ENCODE peak calls at places on chromosome 19, in four cellular contexts. One of them, this sample, is unnamed.

GRCh38 chr19:12331211-12331941 is 2.1 kb downstream of the ZNF563 start:
- DNase-seq in testis: peak
- DNase-seq in A549: no peak
- DNase-seq in IMR-90: no peak
- DNase-seq in this sample: no peak

GRCh38 chr19:12985049-12985776 is 10.1 kb upstream of the NFIX start:
- DNase-seq in testis: peak
- DNase-seq in A549: no peak
- DNase-seq in IMR-90: peak
- DNase-seq in this sample: peak

GRCh38 chr19:43522929-43523328 is 4.1 kb downstream of the ETHE1 start:
- DNase-seq in testis: no peak
- DNase-seq in A549: no peak
- DNase-seq in IMR-90: no peak
- DNase-seq in this sample: no peak

GRCh38 chr19:11693505-11694499 is 44.9 kb downstream of the ZNF823 start:
- DNase-seq in testis: no peak
- DNase-seq in A549: no peak
- DNase-seq in IMR-90: peak
- DNase-seq in this sample: peak

GRCh38 chr19:27741236-27741635 is 1471.7 kb downstream of the UQCRFS1 start:
- DNase-seq in testis: no peak
- DNase-seq in A549: no peak
- DNase-seq in IMR-90: no peak
- DNase-seq in this sample: no peak

GRCh38 chr19:49014123-49014869 is 2.6 kb downstream of the LHB start:
- DNase-seq in testis: no peak
- DNase-seq in A549: no peak
- DNase-seq in IMR-90: peak
- DNase-seq in this sample: no peak

GRCh38 chr19:12065100-12065538 is 588 bp downstream of the ZNF844 start:
- DNase-seq in testis: peak
- DNase-seq in A549: no peak
- DNase-seq in IMR-90: peak
- DNase-seq in this sample: peak

GRCh38 chr19:4974855-4975469 is 6.0 kb downstream of the KDM4B start:
- DNase-seq in testis: no peak
- DNase-seq in A549: no peak
- DNase-seq in IMR-90: no peak
- DNase-seq in this sample: no peak

GRCh38 chr19:5718032-5718578 is 1.8 kb downstream of the LONP1 start:
- DNase-seq in testis: no peak
- DNase-seq in A549: no peak
- DNase-seq in IMR-90: peak
- DNase-seq in this sample: peak

GRCh38 chr19:6446452-6446851 is 12.9 kb upstream of the SLC25A41 start:
- DNase-seq in testis: no peak
- DNase-seq in A549: no peak
- DNase-seq in IMR-90: no peak
- DNase-seq in this sample: no peak

DNA sequence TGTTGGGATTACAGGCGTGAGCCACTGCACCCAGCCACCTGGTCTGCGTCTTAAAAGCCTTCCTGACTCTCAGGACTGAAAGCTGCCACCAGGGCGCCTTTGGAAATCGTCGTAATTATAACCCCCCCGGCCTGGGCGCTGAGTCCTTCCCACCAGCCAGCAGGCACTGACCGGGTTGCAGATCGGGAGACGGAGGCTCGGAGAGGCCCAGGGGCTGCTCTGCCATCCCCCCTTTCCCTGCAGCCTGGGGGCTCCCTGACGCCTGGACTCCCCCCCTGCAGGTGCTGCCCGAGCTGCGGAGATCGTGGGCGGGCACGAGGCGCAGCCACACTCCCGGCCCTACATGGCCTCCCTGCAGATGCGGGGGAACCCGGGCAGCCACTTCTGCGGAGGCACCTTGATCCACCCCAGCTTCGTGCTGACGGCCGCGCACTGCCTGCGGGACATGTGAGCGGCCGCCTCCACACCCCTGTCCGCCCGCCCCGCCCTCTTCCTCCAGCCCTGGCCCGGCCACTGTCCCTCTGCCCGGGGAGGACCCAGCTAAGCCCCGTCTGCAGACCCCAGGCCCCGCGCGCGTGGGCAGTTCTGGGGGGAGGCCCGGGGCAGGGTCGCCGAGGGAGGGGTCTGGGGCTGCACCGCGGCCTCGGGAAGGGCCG is 2.5 kb downstream of the PRTN3 start:
- DNase-seq in testis: no peak
- DNase-seq in A549: no peak
- DNase-seq in IMR-90: no peak
- DNase-seq in this sample: no peak
- H3K4me3 ChIP-seq in testis: no peak
- H3K4me3 ChIP-seq in A549: peak
- H3K4me3 ChIP-seq in IMR-90: no peak
- H3K4me3 ChIP-seq in this sample: no peak

DNA sequence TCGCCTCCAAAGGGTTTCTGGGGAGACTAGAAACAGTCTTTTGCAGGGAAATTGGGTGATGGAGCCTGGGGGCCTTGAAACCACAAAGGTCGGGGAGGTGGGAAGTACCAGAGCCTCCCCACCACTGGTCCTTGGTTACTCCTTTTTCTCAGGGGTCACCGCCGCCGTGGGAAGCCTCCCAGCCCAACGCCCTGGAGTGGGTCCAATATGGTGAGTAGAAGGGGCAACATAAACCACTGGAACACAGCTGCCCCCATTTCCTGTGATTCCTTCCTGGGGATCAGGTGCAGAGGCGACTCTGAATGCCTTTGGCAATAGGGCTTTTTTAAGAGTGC is 5.8 kb downstream of the PGLYRP1 start:
- DNase-seq in testis: no peak
- DNase-seq in A549: no peak
- DNase-seq in IMR-90: no peak
- DNase-seq in this sample: no peak
- TF ChIP-seq CTCF in testis: peak
- TF ChIP-seq CTCF in A549: no peak
- TF ChIP-seq CTCF in IMR-90: no peak
- TF ChIP-seq CTCF in this sample: no peak

GRCh38 chr19:38507551-38508127 is 74.1 kb downstream of the RYR1 start:
- DNase-seq in testis: no peak
- DNase-seq in A549: no peak
- DNase-seq in IMR-90: no peak
- DNase-seq in this sample: no peak
- H3K4me3 ChIP-seq in testis: no peak
- H3K4me3 ChIP-seq in A549: peak
- H3K4me3 ChIP-seq in IMR-90: no peak
- H3K4me3 ChIP-seq in this sample: no peak

DNA sequence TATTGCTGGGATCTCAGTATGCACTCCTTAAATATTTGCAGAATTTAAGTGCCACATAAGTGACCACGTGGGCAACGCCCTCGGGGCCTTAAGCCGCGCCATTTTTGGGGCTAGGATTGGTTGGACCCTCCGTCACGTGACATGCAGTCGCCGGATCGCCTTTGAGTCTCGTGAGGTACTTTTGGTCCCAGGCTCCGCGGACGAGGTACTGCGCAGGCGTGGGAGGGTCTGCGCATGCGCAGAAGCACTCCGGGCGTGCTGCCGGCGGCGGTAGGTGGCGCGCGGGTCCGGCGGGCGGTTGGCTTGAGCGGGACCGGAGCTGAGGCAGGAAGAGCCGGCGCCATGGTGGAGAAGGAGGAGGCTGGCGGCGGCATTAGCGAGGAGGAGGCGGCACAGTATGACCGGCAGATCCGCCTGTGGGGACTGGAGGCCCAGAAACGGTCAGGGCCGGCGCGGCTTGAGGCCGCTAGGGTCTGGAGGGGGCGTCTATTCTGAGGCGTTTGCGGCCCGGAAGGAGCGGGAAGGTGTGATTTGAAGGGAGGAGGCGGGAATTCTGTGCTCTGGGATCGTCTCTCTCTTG is at the start of gene SAE1:
- DNase-seq in testis: peak
- DNase-seq in A549: peak
- DNase-seq in IMR-90: peak
- DNase-seq in this sample: peak
- TF ChIP-seq CTCF in testis: peak
- TF ChIP-seq CTCF in A549: peak
- TF ChIP-seq CTCF in IMR-90: peak
- TF ChIP-seq CTCF in this sample: peak

GRCh38 chr19:10566658-10567410 is 1.0 kb upstream of the KRI1 start:
- DNase-seq in testis: no peak
- DNase-seq in A549: no peak
- DNase-seq in IMR-90: no peak
- DNase-seq in this sample: no peak
- H3K4me3 ChIP-seq in testis: no peak
- H3K4me3 ChIP-seq in A549: peak
- H3K4me3 ChIP-seq in IMR-90: no peak
- H3K4me3 ChIP-seq in this sample: peak

DNA sequence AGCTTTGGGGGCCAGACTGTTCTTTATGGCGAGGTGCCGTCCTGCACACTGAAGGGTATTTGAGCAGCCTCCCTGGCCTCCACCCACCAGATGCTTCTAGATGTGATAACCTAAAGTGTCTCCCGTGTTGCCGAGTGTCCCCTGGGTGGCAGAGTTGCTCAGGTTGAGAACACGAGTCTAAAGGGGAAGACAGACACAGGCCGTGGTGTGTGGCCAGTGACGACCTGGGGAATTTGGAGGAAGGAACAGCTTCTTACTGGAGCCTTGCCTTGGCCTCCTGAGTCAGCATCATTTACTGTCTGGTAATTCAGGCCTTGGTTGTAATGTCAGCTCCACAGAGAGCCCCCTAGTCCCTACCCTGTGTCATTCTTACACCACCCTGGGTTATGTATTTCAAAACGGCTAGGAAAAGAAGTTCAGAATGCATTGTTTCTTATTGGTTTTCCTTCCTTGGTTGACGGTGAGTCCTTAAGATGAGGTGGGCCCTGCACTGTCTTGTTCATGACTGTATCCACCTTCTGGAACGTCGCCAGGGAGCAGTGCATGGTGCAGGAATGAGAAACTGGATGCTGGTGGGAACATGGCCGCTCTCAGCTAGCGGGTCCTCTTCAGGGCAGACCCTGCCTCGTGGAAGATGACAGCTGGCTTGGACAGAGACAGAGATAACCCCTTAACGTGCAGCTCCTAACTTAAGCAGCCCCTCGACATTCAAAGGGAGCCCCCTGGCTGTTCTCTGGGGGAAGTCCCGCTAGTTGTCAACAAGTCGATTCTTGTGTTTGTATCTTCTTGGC is 7.1 kb downstream of the SIN3B start:
- DNase-seq in testis: peak
- DNase-seq in A549: no peak
- DNase-seq in IMR-90: peak
- DNase-seq in this sample: no peak
- TF ChIP-seq CTCF in testis: peak
- TF ChIP-seq CTCF in A549: no peak
- TF ChIP-seq CTCF in IMR-90: no peak
- TF ChIP-seq CTCF in this sample: peak

GRCh38 chr19:940591-941291 is 14.9 kb downstream of the ARID3A start:
- DNase-seq in testis: peak
- DNase-seq in A549: no peak
- DNase-seq in IMR-90: peak
- DNase-seq in this sample: no peak
- H3K4me3 ChIP-seq in testis: no peak
- H3K4me3 ChIP-seq in A549: peak
- H3K4me3 ChIP-seq in IMR-90: no peak
- H3K4me3 ChIP-seq in this sample: no peak

This sample was measured in AG10803.